ENCODE peak calls at places on chromosomes 3 and 15, in seven cellular contexts. S, O, M, Z, I, N and L are unnamed samples.

GRCh38 chr3:170360476-170360875 is 3.0 kb downstream of the SKIL start:
- DNase-seq in N (no peak), Z (no peak), M (no peak), I (no peak), O (no peak), S (no peak), L (no peak)

GRCh38 chr3:42012935-42013651 is 51.2 kb upstream of the ULK4 start:
- DNase-seq in M (peak), O (peak), N (peak), I (peak), S (peak), Z (peak), L (peak)

GRCh38 chr3:187783098-187783497 is 37.8 kb upstream of the BCL6 start:
- DNase-seq in Z (peak), O (peak), S (no peak), M (peak), N (no peak), I (no peak), L (no peak)

GRCh38 chr3:192901435-192901834 is 16.2 kb downstream of the MB21D2 start:
- DNase-seq in Z (no peak), I (no peak), M (peak), S (no peak), O (peak), N (no peak), L (no peak)

GRCh38 chr3:151421956-151422355 is 37.4 kb upstream of the P2RY12 start:
- DNase-seq in S (peak), N (no peak), I (no peak), M (no peak), Z (no peak), O (no peak), L (no peak)

GRCh38 chr3:94036909-94037507 is 8.6 kb upstream of the STX19 start:
- DNase-seq in S (peak), O (peak), Z (peak), M (peak), N (peak), I (peak), L (peak)

GRCh38 chr3:94004301-94004910 is 24.0 kb downstream of the STX19 start:
- DNase-seq in M (peak), O (peak), S (peak), Z (peak), N (peak), I (peak), L (peak)

GRCh38 chr3:128001576-128001975 is 50.7 kb upstream of the SEC61A1 start:
- DNase-seq in N (no peak), O (no peak), S (peak), Z (no peak), I (no peak), M (no peak), L (no peak)

GRCh38 chr3:58560771-58561311 is 16.4 kb downstream of the FAM107A start:
- DNase-seq in Z (peak), S (peak), O (peak), I (no peak), M (peak), N (no peak), L (peak)

GRCh38 chr3:171340415-171340814 is 119.8 kb downstream of the TNIK start:
- DNase-seq in I (no peak), Z (no peak), O (no peak), N (no peak), M (no peak), S (no peak), L (no peak)

GRCh38 chr3:46359748-46360509 is 6.0 kb downstream of the CCR2 start:
- DNase-seq in Z (no peak), M (peak), N (no peak), O (peak), S (no peak), I (no peak), L (peak)

GRCh38 chr3:196143708-196144382 is 62.0 kb upstream of the TFRC start:
- DNase-seq in M (no peak), Z (no peak), N (no peak), O (no peak), I (no peak), S (no peak), L (no peak)

GRCh38 chr15:39188930-39189329 is 391.9 kb upstream of the THBS1 start:
- DNase-seq in N (no peak), S (no peak), O (peak), I (peak), M (peak), Z (peak), L (no peak)

GRCh38 chr15:69290346-69291164 is 8.2 kb upstream of the PAQR5 start:
- DNase-seq in I (no peak), S (no peak), N (no peak), Z (no peak), M (peak), O (no peak), L (no peak)

GRCh38 chr3:53824795-53825194 is 21.4 kb downstream of the CHDH start:
- DNase-seq in N (no peak), Z (no peak), O (no peak), M (no peak), I (no peak), S (no peak), L (no peak)

GRCh38 chr3:187186801-187187421 is 10.4 kb upstream of the RTP1 start:
- DNase-seq in O (peak), M (peak), I (no peak), N (no peak), Z (peak), S (no peak), L (no peak)

GRCh38 chr15:82850242-82850591 is 40.8 kb downstream of the WHAMM start:
- DNase-seq in I (no peak), S (peak), M (peak), N (no peak), Z (no peak), O (peak), L (peak)

GRCh38 chr15:72740202-72740601 is 43.4 kb downstream of the ADPGK start:
- DNase-seq in N (peak), S (no peak), O (no peak), I (no peak), M (no peak), Z (no peak), L (no peak)

GRCh38 chr15:63176302-63176701 is 13.1 kb upstream of the RAB8B start:
- DNase-seq in O (peak), I (no peak), Z (no peak), M (peak), N (no peak), S (no peak), L (no peak)

GRCh38 chr3:148923592-148923991 is 58.5 kb downstream of the CPA3 start:
- DNase-seq in S (no peak), O (no peak), M (no peak), I (no peak), Z (no peak), N (no peak), L (no peak)

GRCh38 chr15:76196286-76196948 is 114.9 kb downstream of the ETFA start:
- DNase-seq in Z (peak), O (peak), N (no peak), I (peak), S (no peak), M (peak), L (no peak)

GRCh38 chr3:126927405-126927750 is 55.5 kb upstream of the PLXNA1 start:
- DNase-seq in M (peak), I (no peak), Z (no peak), O (no peak), N (no peak), S (no peak), L (no peak)

GRCh38 chr15:92803852-92804609 is 96.1 kb upstream of the CHD2 start:
- DNase-seq in Z (peak), M (peak), N (peak), I (peak), O (peak), S (no peak), L (no peak)

GRCh38 chr3:127749787-127750225 is 72.5 kb downstream of the MGLL start:
- DNase-seq in N (peak), O (no peak), I (no peak), Z (no peak), S (peak), M (no peak), L (no peak)

GRCh38 chr15:67361100-67361499 is 106.5 kb downstream of the IQCH start:
- DNase-seq in O (no peak), M (no peak), N (no peak), Z (no peak), I (no peak), S (no peak), L (no peak)
- H3K4me3 ChIP-seq in O (no peak), M (no peak), N (no peak), Z (no peak), I (no peak), S (no peak), L (no peak)

DNA sequence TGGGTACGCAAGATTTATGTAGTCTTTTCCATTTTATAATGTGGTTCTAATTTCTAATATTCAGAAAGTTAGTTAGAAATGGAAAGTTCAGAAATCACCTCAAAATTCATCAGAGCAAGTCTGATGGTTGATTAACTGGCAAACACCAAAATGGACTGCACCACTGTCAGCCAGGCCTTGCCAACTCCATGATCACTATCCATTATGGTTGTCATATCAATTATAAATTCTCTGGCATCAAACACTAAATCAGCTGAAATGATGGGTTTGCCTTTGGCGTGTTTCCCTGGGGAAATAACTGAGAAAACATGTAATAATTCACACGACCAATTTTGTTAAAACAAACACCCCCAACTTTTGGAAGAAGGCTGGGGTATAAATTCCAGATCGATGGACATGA is 219.4 kb downstream of the CDIN1 start:
- DNase-seq in S (no peak), I (no peak), M (peak), N (no peak), O (no peak), Z (no peak), L (no peak)
- TF ChIP-seq EZH2 in S (no peak), I (no peak), M (no peak), N (no peak), O (no peak), Z (no peak), L (no peak)

GRCh38 chr15:32833323-32833944 is 115.6 kb downstream of the GREM1 start:
- DNase-seq in S (no peak), Z (no peak), M (peak), N (no peak), I (no peak), O (peak), L (no peak)

GRCh38 chr15:32831458-32831857 is 113.7 kb downstream of the GREM1 start:
- DNase-seq in N (no peak), O (no peak), M (peak), S (no peak), Z (no peak), I (no peak), L (peak)

GRCh38 chr15:32828507-32829186 is 110.8 kb downstream of the GREM1 start:
- DNase-seq in I (no peak), N (no peak), O (peak), Z (no peak), M (peak), S (no peak), L (no peak)

GRCh38 chr15:32826685-32827084 is 108.9 kb downstream of the GREM1 start:
- DNase-seq in O (no peak), Z (no peak), I (no peak), S (no peak), N (no peak), M (no peak), L (no peak)

DNA sequence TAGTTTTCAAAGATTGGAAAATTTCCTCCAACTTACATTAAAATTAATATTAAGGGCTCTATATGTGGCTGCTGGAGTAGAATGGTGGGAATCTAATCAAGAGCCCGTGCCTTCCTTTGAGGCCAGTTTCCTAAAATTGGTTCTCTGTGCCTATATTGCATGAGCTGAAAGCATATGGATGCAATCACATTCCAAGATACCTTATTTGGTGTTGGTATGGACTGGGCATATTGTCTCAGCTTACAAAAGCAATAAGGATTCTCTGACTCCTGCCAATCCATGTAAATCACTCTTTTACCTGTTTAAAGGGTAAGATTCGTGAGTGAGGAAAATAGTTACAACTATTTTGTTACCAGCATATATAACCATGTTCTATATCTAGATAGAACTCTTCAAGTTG is 111.6 kb downstream of the GREM1 start:
- DNase-seq in I (no peak), S (no peak), M (no peak), Z (no peak), O (peak), N (no peak), L (no peak)
- TF ChIP-seq EZH2phosphoT487 in I (no peak), S (no peak), M (no peak), Z (no peak), O (no peak), N (no peak), L (no peak)

GRCh38 chr3:15796771-15797599 is 794 bp downstream of the ANKRD28 start:
- DNase-seq in S (peak), N (peak), I (peak), O (peak), Z (peak), M (peak), L (peak)
- H3K4me3 ChIP-seq in S (peak), N (peak), I (peak), O (peak), Z (peak), M (peak), L (peak)

DNA sequence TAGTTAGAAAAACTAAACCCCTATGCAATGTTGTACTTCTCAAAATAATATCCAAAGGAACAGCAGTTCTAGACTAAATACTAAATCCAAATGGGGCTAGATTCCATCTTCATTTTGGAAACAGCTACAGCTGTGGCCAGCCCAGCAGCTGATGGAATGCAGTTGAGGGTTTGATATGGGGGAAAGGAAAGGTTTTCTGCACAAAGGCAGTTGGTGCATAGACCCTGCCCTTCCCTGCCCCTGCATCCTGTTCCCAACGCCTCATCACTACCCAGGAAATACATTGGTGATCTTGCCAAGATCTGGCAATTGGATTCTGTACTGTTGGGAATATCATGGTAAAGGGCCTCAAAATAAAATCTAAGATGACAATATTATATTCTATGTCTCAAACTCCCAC is 43.9 kb downstream of the DTWD1 start:
- DNase-seq in Z (no peak), M (no peak), N (no peak), O (no peak), I (no peak), S (no peak), L (no peak)
- TF ChIP-seq EZH2 in Z (no peak), M (no peak), N (no peak), O (no peak), I (no peak), S (no peak), L (no peak)

DNA sequence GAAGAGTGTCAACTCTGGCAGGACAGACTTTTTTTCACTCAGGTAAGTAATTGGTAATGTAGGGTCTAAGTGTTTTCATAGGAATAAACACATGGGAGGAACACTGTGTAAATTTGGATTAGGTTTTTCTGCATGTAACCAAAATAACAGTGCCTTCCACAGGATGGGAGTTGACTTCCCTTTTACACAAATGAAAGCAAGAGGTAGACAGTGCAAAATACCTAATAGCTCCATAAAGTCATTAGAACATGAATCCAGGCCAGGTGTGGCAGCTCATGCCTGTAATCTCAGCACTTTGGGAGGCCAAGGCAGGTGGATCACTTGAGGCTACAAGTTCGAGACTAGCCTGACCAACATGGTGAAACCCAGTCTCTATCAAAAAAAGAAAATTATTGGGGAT is 25.5 kb upstream of the MYO1E start:
- DNase-seq in M (no peak), I (no peak), N (no peak), S (no peak), Z (no peak), O (no peak), L (no peak)
- TF ChIP-seq EZH2phosphoT487 in M (no peak), I (no peak), N (no peak), S (no peak), Z (no peak), O (no peak), L (no peak)

GRCh38 chr3:189502676-189503257 is 128.4 kb upstream of the TP63 start:
- DNase-seq in N (peak), S (no peak), Z (no peak), I (no peak), M (no peak), O (no peak), L (no peak)
- H3K4me3 ChIP-seq in N (no peak), S (no peak), Z (no peak), I (no peak), M (no peak), O (no peak), L (no peak)

GRCh38 chr15:81117136-81117535 is 16.9 kb upstream of the CFAP161 start:
- DNase-seq in I (no peak), Z (no peak), M (peak), O (no peak), S (no peak), N (no peak), L (no peak)

GRCh38 chr15:81120069-81120468 is 14.0 kb upstream of the CFAP161 start:
- DNase-seq in Z (no peak), O (peak), M (no peak), I (no peak), N (peak), S (no peak), L (no peak)

GRCh38 chr15:81117581-81117980 is 16.5 kb upstream of the CFAP161 start:
- DNase-seq in M (no peak), N (no peak), O (no peak), I (no peak), Z (no peak), S (no peak), L (no peak)

GRCh38 chr15:81115054-81115939 is 18.8 kb upstream of the CFAP161 start:
- DNase-seq in O (no peak), Z (no peak), N (no peak), M (no peak), S (no peak), I (no peak), L (no peak)

GRCh38 chr15:81118361-81118760 is 15.7 kb upstream of the CFAP161 start:
- DNase-seq in M (no peak), N (no peak), I (no peak), O (no peak), S (peak), Z (no peak), L (peak)
- TF ChIP-seq EZH2 in M (no peak), N (no peak), I (no peak), O (no peak), S (no peak), Z (peak), L (no peak)

DNA sequence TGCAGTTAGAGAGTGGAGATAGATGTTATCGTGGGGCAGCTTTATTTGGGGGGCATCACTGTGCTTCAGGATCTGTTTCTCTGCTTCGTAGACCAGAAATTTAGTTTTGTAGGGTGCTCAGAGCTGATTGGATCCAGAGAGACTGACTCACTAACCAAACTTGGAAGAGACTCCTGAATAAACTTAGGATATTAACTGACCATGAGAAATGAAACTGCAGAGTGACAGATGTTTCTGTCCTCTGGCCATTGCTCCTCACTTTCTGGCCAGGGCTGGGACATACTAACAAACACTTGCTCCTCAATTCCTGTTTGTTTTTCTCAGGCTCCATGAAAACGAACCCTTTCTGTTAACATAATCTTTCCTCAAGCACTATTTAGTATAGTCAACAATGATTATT is 4.3 kb downstream of the ZNF592 start:
- DNase-seq in N (no peak), S (no peak), Z (no peak), I (no peak), O (peak), M (peak), L (no peak)
- TF ChIP-seq EZH2phosphoT487 in N (no peak), S (no peak), Z (no peak), I (no peak), O (no peak), M (no peak), L (no peak)

GRCh38 chr3:88467191-88467590 is 317.4 kb downstream of the C3orf38 start:
- DNase-seq in Z (no peak), M (no peak), S (peak), O (no peak), I (no peak), N (no peak), L (no peak)

GRCh38 chr3:88460369-88460768 is 310.6 kb downstream of the C3orf38 start:
- DNase-seq in N (no peak), Z (no peak), O (no peak), S (no peak), M (no peak), I (no peak), L (no peak)

DNA sequence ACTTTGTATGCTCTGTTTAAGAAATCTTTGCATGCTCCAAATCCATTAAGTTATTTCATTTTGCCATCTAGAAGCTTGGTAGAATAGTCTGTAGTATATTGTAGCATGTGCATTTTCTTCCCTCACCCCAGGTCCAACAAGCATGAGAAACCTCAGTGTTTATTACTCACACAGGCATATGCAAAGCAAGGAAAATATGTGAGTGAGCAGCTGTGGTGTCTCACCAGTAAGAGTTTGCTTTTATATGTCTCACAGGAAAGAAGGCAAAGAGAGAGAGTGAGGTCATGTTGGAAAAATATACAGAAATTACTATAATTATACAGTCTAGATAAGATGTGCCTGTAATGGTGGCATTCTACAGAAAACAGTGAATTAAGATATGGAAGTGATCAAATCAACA is 312.5 kb downstream of the C3orf38 start:
- DNase-seq in I (no peak), M (no peak), N (no peak), S (no peak), Z (no peak), O (peak), L (no peak)
- H3K4me3 ChIP-seq in I (no peak), M (no peak), N (no peak), S (no peak), Z (no peak), O (no peak), L (no peak)